ENCODE peak calls at places on chromosomes 1 and 21, in nine cellular contexts. P is HEK293T; M is H9; F is Daoy; T is non-pigmented ciliary epithelial cell; O is T follicular helper cell; U is stimulated activated CD4-positive, alpha-beta T cell treated with anti-CD3 and anti-CD28 coated beads, Interleukin-2, amount 100 ng/mL, for 48 hours; J is stimulated activated CD8-positive, alpha-beta memory T cell treated with anti-CD3 and anti-CD28 coated beads, Interleukin-4, amount 100 ng/mL, for 48 hours; Q is naive thymus-derived CD4-positive, alpha-beta T cell. Z is an unnamed sample.
A peak's percentile ranks its signal among the peaks of the same experiment; 100 is the strongest.

GRCh38 chr1:147585640-147586383 is 44.5 kb downstream of the BCL9 start:
- DNase-seq in M (no peak), O (no peak), T (no peak), P (no peak), J (no peak), F (peak; percentile 5), U (no peak), Q (no peak), Z (no peak)

GRCh38 chr1:67367370-67368345 is 60.0 kb downstream of the IL12RB2 start:
- DNase-seq in O (no peak), F (peak; percentile 28), M (no peak), U (no peak), J (no peak), T (no peak), P (peak; percentile 72), Q (no peak), Z (peak; percentile 28)

GRCh38 chr1:156160744-156161181 is 7.4 kb downstream of the SEMA4A start:
- DNase-seq in O (no peak), U (peak; percentile 74), M (peak; percentile 89), P (peak; percentile 93), J (peak; percentile 90), Q (no peak), F (peak; percentile 82), T (no peak), Z (peak; percentile 93)

GRCh38 chr1:15153842-15154479 is 414 bp downstream of the TMEM51 start:
- DNase-seq in T (no peak), J (peak; percentile 71), F (peak; percentile 83), U (peak; percentile 34), O (no peak), M (peak; percentile 78), Q (no peak), P (peak; percentile 78), Z (peak; percentile 48)

GRCh38 chr1:228341814-228342626 is 64.6 kb downstream of the TRIM11 start:
- DNase-seq in U (no peak), M (peak; percentile 24), T (no peak), O (no peak), Q (no peak), F (no peak), J (no peak), P (no peak), Z (no peak)

GRCh38 chr21:35226960-35227741 is 178.0 kb upstream of the RUNX1 start:
- DNase-seq in P (no peak), J (no peak), T (no peak), U (no peak), M (no peak), O (peak; percentile 32), F (no peak), Q (no peak), Z (no peak)

GRCh38 chr1:160748877-160749269 is 9.8 kb downstream of the SLAMF7 start:
- DNase-seq in O (no peak), F (no peak), M (no peak), P (no peak), T (no peak), Q (no peak), U (no peak), J (no peak), Z (no peak)

GRCh38 chr1:154846921-154847442 is 23.1 kb downstream of the KCNN3 start:
- DNase-seq in P (no peak), J (no peak), O (no peak), F (no peak), Q (no peak), T (no peak), U (no peak), M (no peak), Z (no peak)

GRCh38 chr1:62613325-62613727 is 16.0 kb downstream of the ANGPTL3 start:
- DNase-seq in T (no peak), U (no peak), O (no peak), M (no peak), Q (no peak), P (no peak), F (no peak), J (no peak), Z (no peak)

GRCh38 chr1:32791881-32792280 is 25.3 kb downstream of the YARS1 start:
- DNase-seq in U (no peak), T (no peak), P (peak; percentile 4), J (no peak), Q (no peak), M (no peak), F (peak; percentile 54), O (no peak), Z (no peak)

Z was measured in heart right ventricle.